ENCODE peak calls at places on chromosomes 3 and 15, in five cellular contexts. Q is ovary, N is HepG2, H is astrocyte, P is fibroblast of pulmonary artery. T is an unnamed sample.

GRCh38 chr15:83904107-83904720 is 250.3 kb downstream of the ADAMTSL3 start:
- DNase-seq in P (peak), Q (peak), H (peak), N (no peak), T (no peak)

GRCh38 chr3:171788546-171789351 is 21.5 kb downstream of the PLD1 start:
- DNase-seq in Q (no peak), H (peak), P (peak), N (peak), T (peak)

GRCh38 chr3:168467085-168467714 is 371.5 kb upstream of the GOLIM4 start:
- DNase-seq in Q (no peak), P (peak), H (peak), N (no peak), T (peak)

GRCh38 chr3:41199866-41200668 is 762 bp downstream of the CTNNB1 start:
- DNase-seq in N (no peak), Q (no peak), H (peak), P (peak), T (peak)

GRCh38 chr3:13022348-13023250 is 50.6 kb downstream of the IQSEC1 start:
- DNase-seq in H (peak), Q (peak), N (no peak), P (peak), T (no peak)

GRCh38 chr3:58383476-58383875 is 50.2 kb downstream of the PDHB start:
- DNase-seq in H (peak), N (no peak), P (peak), Q (no peak), T (peak)

GRCh38 chr3:14145670-14146380 is 21.0 kb downstream of the TMEM43 start:
- DNase-seq in Q (no peak), H (no peak), P (no peak), N (no peak), T (no peak)

GRCh38 chr15:65832549-65833364 is 36.5 kb upstream of the RAB11A start:
- DNase-seq in H (peak), Q (peak), P (peak), N (peak), T (peak)

GRCh38 chr15:29140475-29141172 is 129.0 kb downstream of the NSMCE3 start:
- DNase-seq in P (no peak), N (no peak), H (no peak), Q (no peak), T (no peak)

GRCh38 chr3:103195201-103195600 is 760.4 kb downstream of the ZPLD1 start:
- DNase-seq in P (no peak), N (no peak), Q (no peak), H (peak), T (peak)

GRCh38 chr15:91904942-91905341 is 51.4 kb downstream of the SLCO3A1 start:
- DNase-seq in P (no peak), N (no peak), H (no peak), Q (no peak), T (no peak)

GRCh38 chr3:43764471-43764870 is 73.7 kb downstream of the ABHD5 start:
- DNase-seq in H (no peak), P (no peak), Q (no peak), N (no peak), T (no peak)

GRCh38 chr15:90001062-90001682 is at the start of gene ZNF710:
- DNase-seq in P (peak), H (peak), Q (peak), N (no peak), T (peak)

GRCh38 chr3:127688416-127689265 is 15.9 kb downstream of the ABTB1 start:
- DNase-seq in Q (peak), P (peak), H (peak), N (no peak), T (no peak)

GRCh38 chr3:182325213-182325941 is 467.9 kb upstream of the ATP11B start:
- DNase-seq in P (no peak), H (peak), N (no peak), Q (no peak), T (no peak)

GRCh38 chr15:89829616-89830440 is 15.2 kb upstream of the ANPEP start:
- DNase-seq in N (no peak), Q (no peak), H (no peak), P (no peak), T (no peak)

GRCh38 chr3:72887723-72888545 is at the start of gene GXYLT2:
- DNase-seq in P (peak), N (peak), Q (peak), H (peak), T (peak)

GRCh38 chr15:41774873-41775417 is 661 bp downstream of the MAPKBP1 start:
- DNase-seq in P (no peak), Q (no peak), H (no peak), N (no peak), T (peak)

GRCh38 chr3:87145553-87145952 is 81.6 kb upstream of the CHMP2B start:
- DNase-seq in N (peak), P (peak), H (no peak), Q (no peak), T (peak)

GRCh38 chr3:153349138-153349499 is 187.1 kb downstream of the RAP2B start:
- DNase-seq in H (no peak), N (no peak), P (no peak), Q (no peak), T (no peak)

GRCh38 chr3:112463250-112463649 is 36.0 kb downstream of the BTLA start:
- DNase-seq in Q (no peak), P (no peak), H (no peak), N (no peak), T (no peak)

GRCh38 chr3:158109295-158109803 is 540 bp upstream of the RSRC1 start:
- DNase-seq in Q (no peak), P (no peak), H (no peak), N (no peak), T (no peak)

GRCh38 chr3:145094355-145094941 is 1066.5 kb downstream of the PLOD2 start:
- DNase-seq in N (no peak), P (peak), Q (no peak), H (peak), T (peak)

GRCh38 chr3:123872621-123873020 is 11.5 kb downstream of the MYLK start:
- DNase-seq in H (no peak), N (no peak), P (no peak), Q (no peak), T (no peak)

GRCh38 chr3:47578119-47578630 is 490 bp downstream of the CSPG5 start:
- DNase-seq in N (no peak), P (no peak), H (no peak), Q (peak), T (no peak)

GRCh38 chr15:40043927-40044716 is 5.1 kb upstream of the SRP14 start:
- DNase-seq in P (no peak), N (no peak), Q (no peak), H (no peak), T (no peak)

GRCh38 chr15:75455982-75456531 is 4.6 kb upstream of the SIN3A start:
- DNase-seq in Q (no peak), N (peak), H (peak), P (peak), T (peak)

GRCh38 chr15:99087405-99087943 is 17.4 kb upstream of the SYNM start:
- DNase-seq in H (no peak), Q (no peak), P (no peak), N (no peak), T (no peak)

GRCh38 chr3:64049136-64049535 is 25.8 kb upstream of the PSMD6 start:
- DNase-seq in H (peak), Q (no peak), P (peak), N (no peak), T (peak)

DNA sequence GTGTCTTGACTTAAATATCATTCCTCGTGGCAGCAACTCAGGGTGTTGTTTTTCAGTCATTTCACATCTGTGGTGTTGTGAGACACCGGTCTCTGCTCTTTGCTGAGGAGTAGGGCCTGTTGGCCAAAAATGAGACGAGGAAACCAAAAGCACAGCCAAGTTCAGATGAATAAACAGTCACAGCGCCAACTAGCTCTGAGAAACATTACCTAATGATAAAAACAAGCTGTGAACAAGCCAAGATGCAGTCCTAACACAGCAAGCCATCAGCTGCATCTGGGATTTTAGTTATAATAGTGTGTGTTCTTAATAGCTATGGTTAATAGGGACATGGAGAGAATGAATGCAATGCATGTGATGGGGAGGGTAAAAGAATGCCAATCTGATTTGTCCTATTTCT is 843.4 kb upstream of the DPPA4 start:
- DNase-seq in Q (peak), H (no peak), P (peak), N (no peak), T (no peak)
- TF ChIP-seq CTCF in Q (no peak), H (no peak), P (peak), N (no peak), T (no peak)

DNA sequence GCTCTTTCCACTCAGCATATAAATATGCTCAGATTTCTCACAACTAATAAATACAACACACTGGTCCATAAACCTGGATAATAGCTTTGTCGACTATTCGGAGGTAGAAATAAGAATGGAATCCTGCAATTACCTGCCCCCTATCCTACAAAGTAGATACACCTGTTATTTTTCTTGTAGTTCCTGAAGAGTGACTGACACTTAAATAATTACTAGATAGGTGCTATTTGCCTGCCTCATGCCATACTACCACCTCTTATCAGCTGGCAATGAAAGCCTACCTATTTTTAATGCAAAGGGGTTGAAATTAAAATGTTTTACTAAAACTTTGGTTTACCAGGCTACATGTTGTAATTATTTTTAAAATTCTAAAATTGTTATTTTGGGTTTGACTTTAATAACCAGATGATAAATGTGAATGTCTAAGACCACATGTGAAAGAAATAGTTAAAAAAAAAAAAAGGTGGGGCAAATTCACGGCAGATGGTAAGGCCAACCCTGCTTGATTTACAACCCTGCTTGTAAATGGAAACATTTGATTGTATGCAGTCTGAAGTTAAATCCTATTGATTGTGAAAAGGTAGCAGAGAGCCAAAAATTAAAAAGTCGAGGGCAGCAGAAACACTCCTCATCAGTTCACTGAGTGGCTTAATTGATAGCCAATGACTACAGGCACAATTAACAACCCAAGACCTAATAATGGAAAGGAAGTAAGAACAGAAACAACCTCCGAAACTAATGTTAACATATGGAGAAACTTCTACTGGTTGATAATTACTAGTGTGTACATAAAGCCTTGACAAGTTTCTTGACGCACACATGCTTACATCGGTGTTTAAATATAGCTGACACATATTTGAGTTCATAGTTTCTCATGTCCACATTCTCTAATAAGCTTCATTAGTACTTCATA is 8.9 kb downstream of the PEAK1 start:
- DNase-seq in Q (no peak), P (no peak), H (no peak), N (no peak), T (no peak)
- H3K4me3 ChIP-seq in Q (no peak), P (no peak), H (no peak), N (no peak), T (no peak)

DNA sequence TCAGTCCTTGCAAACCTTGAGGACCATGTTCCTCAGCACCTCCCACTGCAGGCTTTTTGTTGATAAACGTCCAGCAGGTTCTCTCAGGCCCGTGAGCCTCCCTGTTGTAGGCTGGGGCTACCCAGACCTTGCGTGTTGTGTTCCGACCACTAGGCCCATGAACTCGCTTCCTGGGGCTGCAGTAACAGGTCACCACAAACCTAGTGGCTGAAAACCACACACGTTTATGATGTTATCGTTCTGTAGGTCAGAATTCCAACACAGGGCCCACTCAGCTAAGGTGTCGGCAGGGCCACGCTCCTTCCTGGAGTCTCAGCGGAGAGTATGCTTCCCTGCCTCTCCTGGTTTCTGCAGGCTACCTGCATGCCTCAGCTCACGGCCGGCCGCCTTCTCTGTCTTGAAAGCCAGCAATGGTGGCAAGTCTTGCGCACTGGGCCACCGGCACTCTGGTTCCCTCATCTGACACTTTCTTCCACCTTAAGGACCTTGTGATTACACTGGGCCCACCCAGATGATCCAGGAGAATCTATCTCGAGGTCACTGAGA is 60.8 kb downstream of the ATP10A start:
- DNase-seq in P (no peak), N (no peak), H (no peak), Q (no peak), T (no peak)
- TF ChIP-seq CTCF in P (no peak), N (no peak), H (no peak), Q (no peak), T (no peak)

DNA sequence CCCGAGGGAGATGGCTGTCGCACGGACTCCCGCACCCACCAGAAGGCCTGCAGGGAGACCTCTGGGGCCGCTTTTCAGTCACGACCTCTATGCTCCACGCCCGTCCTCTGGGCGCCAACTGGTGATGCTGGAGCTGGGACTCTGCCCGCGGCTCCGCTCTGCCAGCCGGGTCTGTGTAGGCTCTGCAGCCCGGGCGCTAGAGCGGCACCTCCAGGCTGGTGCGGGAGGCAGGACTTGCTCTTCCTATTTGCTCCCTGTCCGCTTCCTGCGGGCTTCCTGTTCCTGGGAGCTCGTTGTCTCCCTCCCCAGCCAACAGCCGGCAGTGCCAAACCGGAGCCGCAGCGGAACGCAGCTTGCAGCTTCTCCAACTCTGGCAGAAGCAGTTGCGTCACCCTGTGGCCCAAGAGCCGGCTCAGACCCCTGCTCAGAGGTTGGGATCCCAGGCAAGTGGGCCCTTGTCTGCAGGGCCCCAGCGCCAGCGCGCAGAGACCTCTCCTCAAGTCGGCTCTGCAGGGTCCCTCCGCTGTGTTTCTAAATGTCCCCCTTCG is 285.9 kb downstream of the XXYLT1 start:
- DNase-seq in P (peak), H (peak), N (peak), Q (peak), T (peak)
- H3K4me3 ChIP-seq in P (peak), H (no peak), N (no peak), Q (no peak), T (no peak)

T was measured in epithelial cell of esophagus.